ENCODE peak calls at places on chromosomes 5 and 9, in six cellular contexts. Q is SK-N-SH, C is K562, V is A549, U is H1, X is HepG2. N is an unnamed sample.

GRCh38 chr5:139246394-139246793 is 47.1 kb upstream of the MATR3 start:
- DNase-seq in Q (no peak), C (peak), V (no peak), U (no peak), X (no peak), N (no peak)

GRCh38 chr5:168047669-168048111 is 243.8 kb upstream of the WWC1 start:
- DNase-seq in Q (peak), C (no peak), V (no peak), U (no peak), X (no peak), N (no peak)

GRCh38 chr5:20570486-20570885 is 582.5 kb upstream of the CDH18 start:
- DNase-seq in Q (no peak), C (no peak), V (no peak), U (no peak), X (no peak), N (no peak)

GRCh38 chr5:157361865-157362465 is 96.0 kb downstream of the CYFIP2 start:
- DNase-seq in Q (peak), C (peak), V (no peak), U (no peak), X (no peak), N (no peak)

GRCh38 chr5:111774525-111774924 is 17.5 kb upstream of the NREP start:
- DNase-seq in Q (no peak), C (no peak), V (no peak), U (no peak), X (no peak), N (no peak)

GRCh38 chr9:117325789-117326185 is 89.1 kb downstream of the ASTN2 start:
- DNase-seq in Q (peak), C (no peak), V (no peak), U (no peak), X (no peak), N (no peak)

GRCh38 chr5:96476654-96477053 is 43.6 kb upstream of the PCSK1 start:
- DNase-seq in Q (no peak), C (no peak), V (no peak), U (no peak), X (no peak), N (no peak)

GRCh38 chr9:35618854-35619799 is 914 bp upstream of the CD72 start:
- DNase-seq in Q (no peak), C (no peak), V (no peak), U (no peak), X (no peak), N (peak)

GRCh38 chr5:173328896-173329369 is 719 bp upstream of the STC2 start:
- DNase-seq in Q (no peak), C (no peak), V (peak), U (peak), X (peak), N (no peak)

GRCh38 chr9:97366476-97366875 is 45.4 kb upstream of the TDRD7 start:
- DNase-seq in Q (no peak), C (no peak), V (no peak), U (no peak), X (no peak), N (no peak)

GRCh38 chr9:100999914-101000540 is 28.5 kb upstream of the PLPPR1 start:
- DNase-seq in Q (no peak), C (no peak), V (no peak), U (no peak), X (no peak), N (no peak)

DNA sequence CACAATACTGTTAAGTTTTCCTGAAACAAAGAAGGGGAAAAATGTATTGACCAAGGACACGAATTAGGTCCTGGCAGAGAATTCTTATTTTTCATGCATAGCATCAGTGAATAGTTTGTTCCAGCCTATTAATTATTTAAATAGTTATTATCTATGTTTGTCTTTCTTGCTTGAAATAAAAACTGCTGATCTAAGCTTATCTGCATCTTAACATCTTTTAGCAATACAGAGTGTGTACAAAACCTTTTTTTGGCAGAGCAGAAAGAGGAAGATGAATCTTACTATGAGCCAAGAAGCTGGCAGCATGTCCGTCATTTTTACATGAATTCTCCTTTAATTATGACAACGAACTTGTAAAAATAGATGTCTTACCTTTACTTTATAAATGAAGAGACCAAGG is 23.3 kb upstream of the PLPPR1 start:
- DNase-seq in Q (no peak), C (no peak), V (no peak), U (no peak), X (no peak), N (no peak)
- TF ChIP-seq CHD2 in Q (no peak), C (no peak), V (no peak), U (no peak), X (no peak), N (no peak)

DNA sequence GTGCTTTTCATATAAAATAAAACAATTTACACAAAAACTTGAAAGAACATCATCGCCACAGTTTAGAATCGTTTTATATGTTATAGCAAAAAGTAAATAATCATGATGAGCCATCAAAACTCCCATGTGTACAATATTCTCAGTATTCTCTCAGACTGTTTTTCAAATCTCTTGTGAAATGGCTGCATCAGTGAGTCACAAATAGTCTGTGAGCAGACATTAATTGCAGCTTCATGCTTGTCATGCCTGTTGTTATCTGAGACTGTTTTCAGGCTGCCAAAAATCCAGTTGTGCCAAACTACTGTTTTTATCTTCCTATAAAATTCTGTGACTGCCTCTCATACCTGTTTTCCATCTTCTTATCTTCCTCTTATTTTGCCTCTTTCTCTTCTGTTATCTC is 292.2 kb downstream of the COX7C start:
- DNase-seq in Q (no peak), C (no peak), V (peak), U (no peak), X (no peak), N (no peak)
- TF ChIP-seq CHD2 in Q (no peak), C (no peak), V (no peak), U (no peak), X (no peak), N (no peak)

DNA sequence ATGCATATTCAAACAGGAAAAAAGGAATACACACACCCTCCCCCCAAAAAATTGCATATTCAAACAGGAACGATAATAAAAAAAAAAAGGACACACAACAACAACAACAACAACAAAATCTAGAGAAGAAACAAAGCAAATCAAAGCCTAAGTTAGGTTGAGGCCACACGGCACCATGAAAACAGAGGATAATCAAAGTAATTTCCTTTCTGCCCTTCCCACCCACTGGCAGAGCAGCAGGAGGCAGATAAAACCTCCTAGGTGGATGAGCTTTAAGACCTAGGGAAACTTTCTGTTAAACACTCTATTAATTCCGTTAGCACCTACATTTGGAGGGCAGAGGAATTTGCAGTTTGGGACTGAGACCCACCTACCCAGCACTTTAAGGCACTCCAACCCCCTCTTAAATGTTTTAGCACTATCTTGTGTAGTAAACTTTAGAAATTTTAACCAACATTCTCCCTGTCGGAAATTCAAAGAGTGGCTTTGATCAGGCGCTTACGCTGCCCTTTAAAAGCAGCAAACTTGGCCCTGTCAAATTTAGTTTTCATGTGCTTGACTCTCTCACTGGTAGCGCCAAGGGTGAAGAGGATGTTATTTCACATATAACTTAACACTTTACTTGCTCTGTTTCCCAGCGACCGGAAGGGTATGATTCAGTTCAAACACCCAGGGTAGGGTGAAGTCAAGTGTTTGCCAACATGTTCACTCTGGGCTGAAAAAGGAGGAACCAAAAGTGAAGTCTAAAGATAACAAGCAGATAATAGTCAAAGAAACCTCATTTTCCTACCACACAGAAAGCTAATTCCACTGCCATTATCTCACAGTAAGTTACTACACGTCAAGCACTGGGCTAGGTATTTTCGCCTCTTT is 9.2 kb downstream of the ENC1 start:
- DNase-seq in Q (no peak), C (no peak), V (peak), U (no peak), X (no peak), N (peak)
- TF ChIP-seq CHD2 in Q (no peak), C (no peak), V (no peak), U (no peak), X (no peak), N (peak)

GRCh38 chr9:29697011-29697410 is 2123.7 kb upstream of the C9orf72 start:
- DNase-seq in Q (no peak), C (no peak), V (no peak), U (no peak), X (no peak), N (no peak)
- TF ChIP-seq CHD2 in Q (no peak), C (no peak), V (no peak), U (no peak), X (no peak), N (no peak)

DNA sequence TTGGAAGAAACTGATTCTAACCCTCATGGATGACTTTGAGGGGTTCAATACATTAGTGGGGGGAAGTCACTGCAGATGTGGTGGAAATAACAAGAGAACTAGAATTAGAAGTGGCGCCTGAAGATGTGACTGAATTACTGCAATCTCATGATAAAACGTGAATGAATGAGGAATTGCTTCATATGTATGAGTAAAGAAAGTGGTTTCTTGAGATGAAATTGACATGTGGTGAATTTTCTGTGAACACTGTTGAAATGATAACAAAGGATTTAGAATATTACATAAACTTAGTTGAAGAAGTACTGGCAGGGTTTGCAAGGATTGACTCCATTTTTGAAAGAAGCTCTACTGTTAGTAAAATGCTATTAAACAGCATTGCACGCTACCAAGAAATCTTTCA is 113.0 kb downstream of the UGCG start:
- DNase-seq in Q (no peak), C (no peak), V (no peak), U (no peak), X (no peak), N (no peak)
- TF ChIP-seq CHD2 in Q (no peak), C (no peak), V (no peak), U (no peak), X (no peak), N (no peak)

GRCh38 chr9:75181748-75182147 is 93.4 kb downstream of the OSTF1 start:
- DNase-seq in Q (no peak), C (peak), V (peak), U (no peak), X (no peak), N (no peak)
- TF ChIP-seq CHD2 in Q (no peak), C (no peak), V (no peak), U (no peak), X (no peak), N (no peak)